ENCODE peak calls at places on chromosomes 13 and 19, in seven cellular contexts. I is astrocyte of the spinal cord; X is cardiac fibroblast; W is GM12878; A is Caco-2; T is naive thymus-derived CD4-positive, alpha-beta T cell; Z is CD4-positive, alpha-beta memory T cell. N is an unnamed sample.
A peak's percentile ranks its signal among the peaks of the same experiment; 100 is the strongest.

GRCh38 chr19:58009666-58010301 is 7.2 kb upstream of the ZNF606 start:
- DNase-seq in I (peak; percentile 85), X (peak; percentile 87), W (no peak), A (peak; percentile 81), T (peak; percentile 31), Z (peak; percentile 43), N (peak; percentile 90)

GRCh38 chr19:51026554-51026831 is at the start of gene KLK11:
- DNase-seq in I (no peak), X (no peak), W (no peak), A (no peak), T (no peak), Z (no peak), N (no peak)

GRCh38 chr13:42266464-42266863 is 5.5 kb upstream of the AKAP11 start:
- DNase-seq in I (peak; percentile 55), X (peak; percentile 78), W (no peak), A (no peak), T (no peak), Z (no peak), N (peak; percentile 12)

GRCh38 chr13:37476874-37477273 is 121.7 kb downstream of the POSTN start:
- DNase-seq in I (no peak), X (no peak), W (no peak), A (no peak), T (no peak), Z (no peak), N (no peak)

GRCh38 chr19:54262066-54262465 is 5.0 kb upstream of the LILRB5 start:
- DNase-seq in I (no peak), X (no peak), W (no peak), A (no peak), T (no peak), Z (no peak), N (no peak)

GRCh38 chr13:99164226-99164625 is 36.4 kb upstream of the UBAC2 start:
- DNase-seq in I (no peak), X (no peak), W (no peak), A (no peak), T (no peak), Z (no peak), N (no peak)

GRCh38 chr13:31943591-31943990 is 88.0 kb upstream of the FRY start:
- DNase-seq in I (no peak), X (no peak), W (no peak), A (no peak), T (no peak), Z (no peak), N (no peak)

GRCh38 chr13:46389985-46390384 is 2.9 kb upstream of the RUBCNL start:
- DNase-seq in I (peak; percentile 26), X (no peak), W (peak; percentile 79), A (no peak), T (peak; percentile 28), Z (peak; percentile 10), N (no peak)

GRCh38 chr13:66933994-66934393 is 296.1 kb downstream of the PCDH9 start:
- DNase-seq in I (peak; percentile 84), X (peak; percentile 22), W (no peak), A (no peak), T (no peak), Z (no peak), N (no peak)

GRCh38 chr19:45913874-45914830 is at the start of gene NANOS2:
- DNase-seq in I (no peak), X (peak; percentile 21), W (no peak), A (peak; percentile 36), T (no peak), Z (no peak), N (peak; percentile 98)

GRCh38 chr19:6773323-6773931 is 919 bp downstream of the VAV1 start:
- DNase-seq in I (no peak), X (no peak), W (peak; percentile 64), A (no peak), T (peak; percentile 43), Z (peak; percentile 24), N (peak; percentile 46)

GRCh38 chr19:45021971-45022370 is 16.9 kb upstream of the CLASRP start:
- DNase-seq in I (no peak), X (no peak), W (no peak), A (no peak), T (no peak), Z (no peak), N (no peak)

GRCh38 chr13:43374621-43375020 is 351.2 kb downstream of the DNAJC15 start:
- DNase-seq in I (peak; percentile 86), X (peak; percentile 63), W (no peak), A (no peak), T (no peak), Z (no peak), N (no peak)

GRCh38 chr19:33416307-33417215 is 43.1 kb downstream of the CEBPG start:
- DNase-seq in I (peak; percentile 65), X (peak; percentile 71), W (no peak), A (peak; percentile 86), T (peak; percentile 53), Z (peak; percentile 48), N (peak; percentile 90)

GRCh38 chr19:2720777-2721569 is at the start of gene DIRAS1:
- DNase-seq in I (no peak), X (no peak), W (no peak), A (no peak), T (no peak), Z (no peak), N (peak; percentile 60)

GRCh38 chr19:45311640-45312039 is 11.0 kb downstream of the CKM start:
- DNase-seq in I (no peak), X (no peak), W (no peak), A (no peak), T (no peak), Z (no peak), N (peak; percentile 52)

GRCh38 chr19:11738746-11739620 is at the start of gene ZNF823:
- DNase-seq in I (peak; percentile 97), X (peak; percentile 98), W (peak; percentile 95), A (peak; percentile 99), T (peak; percentile 97), Z (peak; percentile 94), N (peak; percentile 100)

GRCh38 chr13:66461021-66461420 is 769.1 kb downstream of the PCDH9 start:
- DNase-seq in I (peak; percentile 14), X (peak; percentile 15), W (no peak), A (no peak), T (no peak), Z (no peak), N (no peak)

DNA sequence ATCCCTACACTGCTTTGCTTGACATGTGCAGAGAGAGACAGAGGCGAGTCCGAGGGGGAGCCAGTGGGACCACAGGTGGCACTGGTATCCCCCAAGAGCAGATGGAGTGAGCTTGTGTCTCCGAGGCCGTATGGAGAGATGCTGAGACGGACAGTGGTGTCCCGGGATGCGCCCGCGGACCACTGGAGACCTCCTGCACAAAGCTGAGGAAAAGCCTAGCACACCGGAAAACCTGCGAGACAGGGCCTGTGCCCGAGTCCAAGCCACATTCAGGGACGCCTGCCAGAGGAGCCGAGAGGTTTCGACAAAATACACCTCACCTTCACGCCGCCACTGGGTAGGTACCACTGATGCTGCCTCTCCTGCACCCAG is 66.0 kb upstream of the ZNF527 start:
- DNase-seq in I (no peak), X (no peak), W (no peak), A (no peak), T (no peak), Z (no peak), N (no peak)
- H3K4me3 ChIP-seq in I (no peak overlapping the region), X (no peak overlapping the region), W (no peak overlapping the region), A (no peak overlapping the region), T (no peak overlapping the region), Z (no peak overlapping the region), N (no peak overlapping the region)

GRCh38 chr19:56312337-56312736 is 2.3 kb downstream of the ZSCAN5A start:
- DNase-seq in I (no peak), X (no peak), W (no peak), A (no peak), T (no peak), Z (no peak), N (no peak)

GRCh38 chr19:56314584-56315075 is at the start of gene ZSCAN5A:
- DNase-seq in I (peak; percentile 99), X (peak; percentile 97), W (peak; percentile 89), A (peak; percentile 95), T (peak; percentile 99), Z (peak; percentile 99), N (peak; percentile 94)

GRCh38 chr19:56314018-56314583 is 538 bp downstream of the ZSCAN5A start:
- DNase-seq in I (no peak), X (peak; percentile 33), W (no peak), A (no peak), T (no peak), Z (no peak), N (peak; percentile 63)

GRCh38 chr19:56315076-56315828 is 613 bp upstream of the ZSCAN5A start:
- DNase-seq in I (peak; percentile 99), X (peak; percentile 99), W (peak; percentile 96), A (peak; percentile 96), T (peak; percentile 96), Z (peak; percentile 96), N (peak; percentile 98)

DNA sequence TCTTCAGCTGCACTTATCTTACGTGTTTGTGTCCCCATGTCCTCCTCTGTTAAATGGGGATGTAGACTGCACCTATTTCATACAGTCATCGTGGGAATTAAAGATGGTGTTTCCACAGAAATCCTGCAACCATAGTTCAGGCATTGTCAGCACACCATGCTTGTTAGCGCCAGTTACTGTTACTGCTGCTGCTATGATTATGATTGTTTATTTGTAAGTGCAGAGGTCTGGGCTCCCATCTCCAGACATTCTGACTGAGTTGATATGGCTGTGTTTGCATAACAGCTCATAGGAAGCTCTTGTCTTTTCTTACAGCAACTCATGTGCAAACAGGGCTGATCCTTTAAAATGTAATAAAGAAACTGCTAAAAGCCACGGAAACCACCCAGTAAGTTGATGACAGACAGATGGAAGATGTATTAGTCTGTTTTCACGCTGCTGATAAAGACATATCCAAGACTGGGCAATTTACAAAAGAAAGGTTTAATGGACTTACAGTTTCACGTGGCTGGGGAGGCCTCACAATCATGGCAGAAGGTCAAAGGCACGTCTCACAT is 1.8 kb downstream of the ZSCAN5A start:
- DNase-seq in I (no peak), X (no peak), W (no peak), A (no peak), T (no peak), Z (no peak), N (no peak)
- H3K4me3 ChIP-seq in I (no peak overlapping the region), X (no peak overlapping the region), W (peak overlapping the region; percentile 8), A (no peak overlapping the region), T (no peak overlapping the region), Z (no peak overlapping the region), N (no peak overlapping the region)

GRCh38 chr19:55284405-55285058 is 735 bp downstream of the BRSK1 start:
- DNase-seq in I (no peak), X (no peak), W (no peak), A (peak; percentile 36), T (no peak), Z (no peak), N (peak; percentile 66)
- H3K4me3 ChIP-seq in I (peak overlapping the region; percentile 49), X (peak overlapping the region; percentile 39), W (no peak overlapping the region), A (peak overlapping the region; percentile 54), T (no peak overlapping the region), Z (no peak overlapping the region), N (peak overlapping the region; percentile 56)

GRCh38 chr19:642755-643727 is 3.4 kb downstream of the FGF22 start:
- DNase-seq in I (no peak), X (no peak), W (no peak), A (no peak), T (no peak), Z (no peak), N (no peak)

GRCh38 chr19:645912-646797 is 6.5 kb downstream of the FGF22 start:
- DNase-seq in I (no peak), X (no peak), W (no peak), A (no peak), T (no peak), Z (no peak), N (no peak)

GRCh38 chr19:643736-644135 is 4.1 kb downstream of the FGF22 start:
- DNase-seq in I (no peak), X (no peak), W (no peak), A (no peak), T (no peak), Z (no peak), N (no peak)

GRCh38 chr19:644789-645188 is 5.1 kb downstream of the FGF22 start:
- DNase-seq in I (no peak), X (no peak), W (no peak), A (no peak), T (no peak), Z (no peak), N (no peak)

GRCh38 chr19:644363-644762 is 4.7 kb downstream of the FGF22 start:
- DNase-seq in I (no peak), X (no peak), W (no peak), A (no peak), T (no peak), Z (no peak), N (no peak)
- H3K4me3 ChIP-seq in I (no peak overlapping the region), X (no peak overlapping the region), W (no peak overlapping the region), A (no peak overlapping the region), T (no peak overlapping the region), Z (no peak overlapping the region), N (no peak overlapping the region)